ENCODE peak calls at places on chromosomes 5 and 9, in six cellular contexts. W, P, D, G, N and T are unnamed samples.

GRCh38 chr5:172187118-172188032 is 649 bp downstream of the STK10 start:
- DNase-seq in P (peak; percentile 52), G (peak; percentile 84), N (peak; percentile 64), W (peak; percentile 90), D (peak; percentile 74), T (peak; percentile 81)

GRCh38 chr5:72702881-72703434 is 113.5 kb upstream of the TNPO1 start:
- DNase-seq in P (no peak), G (no peak), N (no peak), D (no peak), W (no peak), T (no peak)

GRCh38 chr9:136880651-136881050 is 5.7 kb upstream of the TRAF2 start:
- DNase-seq in W (no peak), P (no peak), D (no peak), G (no peak), N (no peak), T (no peak)

GRCh38 chr5:2075365-2075764 is 192.6 kb upstream of the IRX4 start:
- DNase-seq in D (no peak), N (no peak), W (no peak), G (no peak), P (no peak), T (no peak)

GRCh38 chr9:34992376-34992951 is 2.9 kb downstream of the DNAJB5 start:
- DNase-seq in P (peak; percentile 15), G (no peak), D (peak; percentile 29), W (peak; percentile 87), N (peak; percentile 78), T (peak; percentile 78)

GRCh38 chr9:37290881-37291485 is 131.5 kb upstream of the GRHPR start:
- DNase-seq in W (no peak), P (no peak), G (no peak), N (peak; percentile 79), D (peak; percentile 68), T (peak; percentile 71)

GRCh38 chr9:123327697-123328100 is 28.3 kb upstream of the CRB2 start:
- DNase-seq in N (no peak), W (no peak), D (no peak), G (peak; percentile 82), P (no peak), T (no peak)

GRCh38 chr5:151072234-151073025 is 8.4 kb downstream of the TNIP1 start:
- DNase-seq in W (no peak), N (peak; percentile 79), D (no peak), G (peak; percentile 59), P (no peak), T (peak; percentile 81)

GRCh38 chr9:24071736-24072135 is 245.7 kb upstream of the ELAVL2 start:
- DNase-seq in G (no peak), W (no peak), D (no peak), P (no peak), N (no peak), T (no peak)

GRCh38 chr5:31701642-31702041 is 62.7 kb downstream of the PDZD2 start:
- DNase-seq in P (no peak), G (no peak), W (no peak), D (no peak), N (no peak), T (no peak)

GRCh38 chr9:82924243-82924605 is 138.7 kb downstream of the RASEF start:
- DNase-seq in W (no peak), N (no peak), P (no peak), G (no peak), D (no peak), T (no peak)

GRCh38 chr9:133088756-133089155 is 27.0 kb downstream of the CEL start:
- DNase-seq in P (no peak), G (no peak), D (no peak), W (no peak), N (no peak), T (no peak)

GRCh38 chr5:84693256-84693655 is 308.6 kb upstream of the EDIL3 start:
- DNase-seq in W (no peak), D (no peak), G (no peak), P (no peak), N (no peak), T (no peak)

GRCh38 chr9:127186799-127187198 is 64.4 kb upstream of the ANGPTL2 start:
- DNase-seq in W (no peak), G (no peak), D (no peak), N (no peak), P (no peak), T (no peak)

GRCh38 chr9:5714501-5715401 is 85.8 kb downstream of the RIC1 start:
- DNase-seq in P (no peak), N (peak; percentile 21), W (no peak), D (no peak), G (no peak), T (peak; percentile 19)